ENCODE peak calls at places on chromosomes 7 and 10, in seven cellular contexts. One of them, this sample, is unnamed.

GRCh38 chr10:132486539-132487121 is 51.0 kb upstream of the INPP5A start:
- DNase-seq in uterus: no peak
- DNase-seq in NCI-H2081 treated with DMSO at 0.1 percent for 48 hours: no peak
- DNase-seq in caudate nucleus: no peak
- DNase-seq in left ventricle myocardium inferior: no peak
- DNase-seq in cardiac fibroblast: no peak
- DNase-seq in fibroblast of villous mesenchyme: no peak
- DNase-seq in this sample: no peak

GRCh38 chr7:28072876-28073514 is 107.6 kb downstream of the JAZF1 start:
- DNase-seq in left ventricle myocardium inferior: no peak
- DNase-seq in NCI-H2081 treated with DMSO at 0.1 percent for 48 hours: no peak
- DNase-seq in fibroblast of villous mesenchyme: no peak
- DNase-seq in cardiac fibroblast: no peak
- DNase-seq in caudate nucleus: no peak
- DNase-seq in uterus: no peak
- DNase-seq in this sample: no peak

GRCh38 chr10:100009283-100009792 is 409 bp downstream of the DNMBP start:
- DNase-seq in fibroblast of villous mesenchyme: peak; percentile 55
- DNase-seq in NCI-H2081 treated with DMSO at 0.1 percent for 48 hours: no peak
- DNase-seq in caudate nucleus: peak; percentile 37
- DNase-seq in left ventricle myocardium inferior: no peak
- DNase-seq in uterus: peak; percentile 47
- DNase-seq in cardiac fibroblast: peak; percentile 39
- DNase-seq in this sample: no peak

GRCh38 chr10:83871486-83872081 is 267.7 kb upstream of the GHITM start:
- DNase-seq in NCI-H2081 treated with DMSO at 0.1 percent for 48 hours: no peak
- DNase-seq in left ventricle myocardium inferior: peak; percentile 51
- DNase-seq in uterus: peak; percentile 27
- DNase-seq in cardiac fibroblast: peak; percentile 66
- DNase-seq in fibroblast of villous mesenchyme: peak; percentile 44
- DNase-seq in caudate nucleus: peak; percentile 24
- DNase-seq in this sample: no peak

GRCh38 chr7:69237541-69237940 is 360.7 kb upstream of the AUTS2 start:
- DNase-seq in left ventricle myocardium inferior: no peak
- DNase-seq in fibroblast of villous mesenchyme: no peak
- DNase-seq in NCI-H2081 treated with DMSO at 0.1 percent for 48 hours: no peak
- DNase-seq in cardiac fibroblast: no peak
- DNase-seq in caudate nucleus: no peak
- DNase-seq in uterus: no peak
- DNase-seq in this sample: no peak

GRCh38 chr7:51162724-51163329 is 153.8 kb downstream of the COBL start:
- DNase-seq in left ventricle myocardium inferior: no peak
- DNase-seq in uterus: peak; percentile 41
- DNase-seq in cardiac fibroblast: peak; percentile 91
- DNase-seq in NCI-H2081 treated with DMSO at 0.1 percent for 48 hours: peak; percentile 37
- DNase-seq in fibroblast of villous mesenchyme: peak; percentile 80
- DNase-seq in caudate nucleus: peak; percentile 75
- DNase-seq in this sample: peak; percentile 26

GRCh38 chr10:48604408-48605263 is at the start of gene ARHGAP22:
- DNase-seq in NCI-H2081 treated with DMSO at 0.1 percent for 48 hours: no peak
- DNase-seq in left ventricle myocardium inferior: peak; percentile 75
- DNase-seq in caudate nucleus: peak; percentile 40
- DNase-seq in cardiac fibroblast: peak; percentile 58
- DNase-seq in uterus: no peak
- DNase-seq in fibroblast of villous mesenchyme: peak; percentile 34
- DNase-seq in this sample: no peak

GRCh38 chr10:118564652-118565051 is 30.8 kb downstream of the PRLHR start:
- DNase-seq in NCI-H2081 treated with DMSO at 0.1 percent for 48 hours: no peak
- DNase-seq in left ventricle myocardium inferior: no peak
- DNase-seq in uterus: no peak
- DNase-seq in cardiac fibroblast: peak; percentile 33
- DNase-seq in caudate nucleus: no peak
- DNase-seq in fibroblast of villous mesenchyme: no peak
- DNase-seq in this sample: peak; percentile 19

GRCh38 chr10:8017276-8017675 is 37.2 kb upstream of the GATA3 start:
- DNase-seq in uterus: no peak
- DNase-seq in cardiac fibroblast: peak; percentile 23
- DNase-seq in caudate nucleus: no peak
- DNase-seq in NCI-H2081 treated with DMSO at 0.1 percent for 48 hours: no peak
- DNase-seq in fibroblast of villous mesenchyme: no peak
- DNase-seq in left ventricle myocardium inferior: no peak
- DNase-seq in this sample: no peak

GRCh38 chr10:76874151-76874550 is 763.5 kb downstream of the KCNMA1 start:
- DNase-seq in NCI-H2081 treated with DMSO at 0.1 percent for 48 hours: no peak
- DNase-seq in uterus: peak; percentile 52
- DNase-seq in cardiac fibroblast: peak; percentile 91
- DNase-seq in left ventricle myocardium inferior: peak; percentile 17
- DNase-seq in caudate nucleus: no peak
- DNase-seq in fibroblast of villous mesenchyme: no peak
- DNase-seq in this sample: no peak

GRCh38 chr10:28480566-28480965 is 52.4 kb upstream of the WAC start:
- DNase-seq in cardiac fibroblast: no peak
- DNase-seq in left ventricle myocardium inferior: no peak
- DNase-seq in fibroblast of villous mesenchyme: no peak
- DNase-seq in NCI-H2081 treated with DMSO at 0.1 percent for 48 hours: no peak
- DNase-seq in uterus: no peak
- DNase-seq in caudate nucleus: no peak
- DNase-seq in this sample: no peak

GRCh38 chr10:100879741-100880360 is 32.9 kb upstream of the SLF2 start:
- DNase-seq in fibroblast of villous mesenchyme: no peak
- DNase-seq in NCI-H2081 treated with DMSO at 0.1 percent for 48 hours: no peak
- DNase-seq in cardiac fibroblast: no peak
- DNase-seq in caudate nucleus: no peak
- DNase-seq in uterus: no peak
- DNase-seq in left ventricle myocardium inferior: no peak
- DNase-seq in this sample: no peak

GRCh38 chr7:44154703-44155102 is 13.6 kb upstream of the MYL7 start:
- DNase-seq in NCI-H2081 treated with DMSO at 0.1 percent for 48 hours: no peak
- DNase-seq in caudate nucleus: no peak
- DNase-seq in fibroblast of villous mesenchyme: peak; percentile 26
- DNase-seq in cardiac fibroblast: no peak
- DNase-seq in left ventricle myocardium inferior: no peak
- DNase-seq in uterus: no peak
- DNase-seq in this sample: no peak

GRCh38 chr7:3517344-3517743 is 216.3 kb downstream of the SDK1 start:
- DNase-seq in fibroblast of villous mesenchyme: no peak
- DNase-seq in cardiac fibroblast: no peak
- DNase-seq in NCI-H2081 treated with DMSO at 0.1 percent for 48 hours: no peak
- DNase-seq in caudate nucleus: no peak
- DNase-seq in left ventricle myocardium inferior: no peak
- DNase-seq in uterus: no peak
- DNase-seq in this sample: no peak

GRCh38 chr10:94308866-94309265 is 53.9 kb downstream of the NOC3L start:
- DNase-seq in NCI-H2081 treated with DMSO at 0.1 percent for 48 hours: no peak
- DNase-seq in left ventricle myocardium inferior: no peak
- DNase-seq in cardiac fibroblast: peak; percentile 55
- DNase-seq in fibroblast of villous mesenchyme: no peak
- DNase-seq in caudate nucleus: no peak
- DNase-seq in uterus: no peak
- DNase-seq in this sample: no peak

GRCh38 chr7:1086588-1087461 is 1.1 kb upstream of the GPER1 start:
- DNase-seq in left ventricle myocardium inferior: peak; percentile 74
- DNase-seq in uterus: peak; percentile 68
- DNase-seq in fibroblast of villous mesenchyme: peak; percentile 66
- DNase-seq in caudate nucleus: no peak
- DNase-seq in NCI-H2081 treated with DMSO at 0.1 percent for 48 hours: no peak
- DNase-seq in cardiac fibroblast: peak; percentile 72
- DNase-seq in this sample: no peak

GRCh38 chr7:106317971-106318370 is 33.2 kb upstream of the NAMPT start:
- DNase-seq in caudate nucleus: no peak
- DNase-seq in fibroblast of villous mesenchyme: peak; percentile 30
- DNase-seq in cardiac fibroblast: peak; percentile 9
- DNase-seq in NCI-H2081 treated with DMSO at 0.1 percent for 48 hours: no peak
- DNase-seq in uterus: no peak
- DNase-seq in left ventricle myocardium inferior: no peak
- DNase-seq in this sample: no peak

GRCh38 chr7:98284335-98285036 is 3.0 kb downstream of the BRI3 start:
- DNase-seq in left ventricle myocardium inferior: peak; percentile 82
- DNase-seq in uterus: peak; percentile 66
- DNase-seq in NCI-H2081 treated with DMSO at 0.1 percent for 48 hours: no peak
- DNase-seq in fibroblast of villous mesenchyme: peak; percentile 74
- DNase-seq in caudate nucleus: no peak
- DNase-seq in cardiac fibroblast: peak; percentile 86
- DNase-seq in this sample: no peak

GRCh38 chr10:23343591-23344225 is 889 bp downstream of the C10orf67 start:
- DNase-seq in cardiac fibroblast: no peak
- DNase-seq in NCI-H2081 treated with DMSO at 0.1 percent for 48 hours: no peak
- DNase-seq in caudate nucleus: peak; percentile 53
- DNase-seq in fibroblast of villous mesenchyme: peak; percentile 49
- DNase-seq in uterus: peak; percentile 36
- DNase-seq in left ventricle myocardium inferior: peak; percentile 70
- DNase-seq in this sample: no peak

GRCh38 chr10:24617771-24618396 is 105.8 kb downstream of the ARHGAP21 start:
- DNase-seq in cardiac fibroblast: peak; percentile 65
- DNase-seq in fibroblast of villous mesenchyme: peak; percentile 57
- DNase-seq in NCI-H2081 treated with DMSO at 0.1 percent for 48 hours: no peak
- DNase-seq in caudate nucleus: no peak
- DNase-seq in left ventricle myocardium inferior: peak; percentile 52
- DNase-seq in uterus: peak; percentile 31
- DNase-seq in this sample: no peak

GRCh38 chr7:75931676-75932075 is 16.7 kb downstream of the POR start:
- DNase-seq in caudate nucleus: no peak
- DNase-seq in left ventricle myocardium inferior: no peak
- DNase-seq in uterus: no peak
- DNase-seq in cardiac fibroblast: no peak
- DNase-seq in fibroblast of villous mesenchyme: no peak
- DNase-seq in NCI-H2081 treated with DMSO at 0.1 percent for 48 hours: peak; percentile 90
- DNase-seq in this sample: no peak

GRCh38 chr10:97325754-97326153 is 6.7 kb downstream of the FRAT1 start:
- DNase-seq in caudate nucleus: peak; percentile 23
- DNase-seq in cardiac fibroblast: no peak
- DNase-seq in fibroblast of villous mesenchyme: no peak
- DNase-seq in left ventricle myocardium inferior: no peak
- DNase-seq in NCI-H2081 treated with DMSO at 0.1 percent for 48 hours: no peak
- DNase-seq in uterus: no peak
- DNase-seq in this sample: peak; percentile 86

GRCh38 chr10:4111593-4111992 is 326.6 kb upstream of the KLF6 start:
- DNase-seq in NCI-H2081 treated with DMSO at 0.1 percent for 48 hours: no peak
- DNase-seq in fibroblast of villous mesenchyme: no peak
- DNase-seq in cardiac fibroblast: peak; percentile 21
- DNase-seq in left ventricle myocardium inferior: no peak
- DNase-seq in caudate nucleus: no peak
- DNase-seq in uterus: no peak
- DNase-seq in this sample: no peak

GRCh38 chr7:128309921-128310320 is 33.8 kb downstream of the RBM28 start:
- DNase-seq in cardiac fibroblast: no peak
- DNase-seq in fibroblast of villous mesenchyme: no peak
- DNase-seq in uterus: no peak
- DNase-seq in left ventricle myocardium inferior: no peak
- DNase-seq in NCI-H2081 treated with DMSO at 0.1 percent for 48 hours: no peak
- DNase-seq in caudate nucleus: no peak
- DNase-seq in this sample: no peak

This sample was measured in NCI-H1436 treated with DMSO at 0.1 percent for 48 hours.